ENCODE peak calls at places on chromosomes 5 and 9, in eight cellular contexts. I is NCI-H524, M is foreskin keratinocyte, P is epithelial cell of esophagus, D is colonic mucosa, E is Calu3, W is nucleus accumbens, K is endothelial cell of umbilical vein. Q is an unnamed sample.

GRCh38 chr5:35856186-35857003 is at the start of gene IL7R:
- DNase-seq in P (peak; percentile 19), M (peak; percentile 44), K (peak; percentile 47), W (no peak), E (no peak), I (no peak), D (no peak), Q (peak; percentile 55)

GRCh38 chr5:135220394-135221186 is 178.4 kb downstream of the MACROH2A1 start:
- DNase-seq in D (peak; percentile 13), M (no peak), E (no peak), I (no peak), W (no peak), K (no peak), P (no peak), Q (no peak)

GRCh38 chr9:83508072-83508471 is 30.1 kb downstream of the FRMD3 start:
- DNase-seq in I (no peak), M (no peak), K (peak; percentile 4), W (no peak), E (no peak), D (no peak), P (no peak), Q (no peak)

GRCh38 chr9:75889577-75889976 is 896 bp upstream of the PCSK5 start:
- DNase-seq in D (peak; percentile 67), K (no peak), W (no peak), E (no peak), P (no peak), I (no peak), M (no peak), Q (no peak)

GRCh38 chr9:126614455-126615248 is 924 bp downstream of the LMX1B start:
- DNase-seq in P (no peak), E (no peak), I (peak; percentile 36), M (no peak), K (no peak), D (no peak), W (no peak), Q (no peak)

GRCh38 chr9:111148994-111149759 is 110.9 kb upstream of the LPAR1 start:
- DNase-seq in I (no peak), M (peak; percentile 3), E (no peak), K (no peak), W (no peak), D (no peak), P (peak; percentile 26), Q (peak; percentile 11)

GRCh38 chr5:179201986-179202385 is 141.8 kb downstream of the ZNF354C start:
- DNase-seq in K (no peak), I (no peak), E (no peak), W (no peak), M (no peak), D (no peak), P (no peak), Q (no peak)

GRCh38 chr9:95107001-95107749 is 210.3 kb downstream of the FANCC start:
- DNase-seq in P (no peak), K (peak; percentile 83), I (no peak), M (no peak), W (no peak), D (no peak), E (no peak), Q (no peak)

GRCh38 chr5:154276236-154276792 is 85.8 kb downstream of the GALNT10 start:
- DNase-seq in M (no peak), W (no peak), P (no peak), K (no peak), D (no peak), E (no peak), I (peak; percentile 98), Q (no peak)

GRCh38 chr9:99827244-99827643 is 5.6 kb downstream of the NR4A3 start:
- DNase-seq in E (no peak), D (no peak), I (peak; percentile 12), M (no peak), W (no peak), P (no peak), K (no peak), Q (no peak)

GRCh38 chr9:15403155-15403554 is 19.5 kb upstream of the SNAPC3 start:
- DNase-seq in I (peak; percentile 43), M (no peak), D (no peak), W (no peak), E (no peak), K (no peak), P (peak; percentile 39), Q (peak; percentile 26)

GRCh38 chr9:109497193-109498165 is 628 bp downstream of the PTPN3 start:
- DNase-seq in M (no peak), K (no peak), I (peak; percentile 90), P (peak; percentile 65), D (peak; percentile 66), E (peak; percentile 42), W (no peak), Q (peak; percentile 70)

GRCh38 chr5:82259172-82259800 is 18.9 kb downstream of the RPS23 start:
- DNase-seq in I (peak; percentile 32), P (peak; percentile 29), E (no peak), W (no peak), M (no peak), D (no peak), K (peak; percentile 45), Q (no peak)

GRCh38 chr9:113386571-113387393 is 10.0 kb upstream of the HDHD3 start:
- DNase-seq in I (no peak), P (peak; percentile 60), W (no peak), D (no peak), K (no peak), E (no peak), M (no peak), Q (no peak)

GRCh38 chr9:124363326-124364096 is 51.7 kb downstream of the PSMB7 start:
- DNase-seq in I (no peak), D (no peak), E (no peak), W (no peak), P (no peak), K (no peak), M (no peak), Q (no peak)

GRCh38 chr5:122183098-122183794 is 53.9 kb downstream of the ZNF474 start:
- DNase-seq in K (peak; percentile 50), I (no peak), M (peak; percentile 64), E (peak; percentile 62), W (no peak), D (peak; percentile 93), P (peak; percentile 94), Q (no peak)

GRCh38 chr9:124320062-124320973 is 62.6 kb downstream of the NEK6 start:
- DNase-seq in E (peak; percentile 75), P (peak; percentile 64), D (peak; percentile 83), I (peak; percentile 75), M (no peak), K (peak; percentile 45), W (no peak), Q (peak; percentile 68)

GRCh38 chr5:142690641-142691040 is 4.8 kb upstream of the FGF1 start:
- DNase-seq in I (no peak), W (no peak), P (peak; percentile 83), K (no peak), M (peak; percentile 54), E (no peak), D (no peak), Q (no peak)

GRCh38 chr9:134742822-134743221 is 101.2 kb downstream of the COL5A1 start:
- DNase-seq in E (no peak), P (no peak), D (no peak), M (no peak), W (no peak), K (no peak), I (peak; percentile 55), Q (no peak)

GRCh38 chr5:179821298-179822058 is 773 bp downstream of the SQSTM1 start:
- DNase-seq in P (peak; percentile 95), D (peak; percentile 98), I (peak; percentile 80), W (peak; percentile 70), K (peak; percentile 93), M (peak; percentile 60), E (peak; percentile 98), Q (peak; percentile 95)

GRCh38 chr5:133489632-133490031 is 122.7 kb downstream of the FSTL4 start:
- DNase-seq in I (peak; percentile 68), P (peak; percentile 53), D (no peak), K (no peak), M (no peak), W (no peak), E (peak; percentile 32), Q (peak; percentile 5)

Q was measured in small intestine.